ENCODE peak calls at places on chromosomes 16 and 17, in six cellular contexts. One of them, this sample, is unnamed.

GRCh38 chr16:19481291-19481690 is 40.6 kb downstream of the GDE1 start:
- DNase-seq in left ventricle myocardium inferior: no peak
- DNase-seq in heart right ventricle: no peak
- DNase-seq in neural crest cell: no peak
- DNase-seq in lung: no peak
- DNase-seq in ovary: no peak
- DNase-seq in this sample: no peak

GRCh38 chr16:77555781-77556180 is 120.9 kb upstream of the ADAMTS18 start:
- DNase-seq in heart right ventricle: no peak
- DNase-seq in ovary: no peak
- DNase-seq in lung: no peak
- DNase-seq in left ventricle myocardium inferior: no peak
- DNase-seq in neural crest cell: no peak
- DNase-seq in this sample: no peak

GRCh38 chr16:4371481-4372314 is at the start of gene VASN:
- DNase-seq in ovary: peak
- DNase-seq in lung: peak
- DNase-seq in left ventricle myocardium inferior: peak
- DNase-seq in neural crest cell: peak
- DNase-seq in heart right ventricle: peak
- DNase-seq in this sample: no peak

GRCh38 chr17:55587608-55588139 is 76.4 kb upstream of the SMIM36 start:
- DNase-seq in lung: no peak
- DNase-seq in neural crest cell: no peak
- DNase-seq in left ventricle myocardium inferior: peak
- DNase-seq in ovary: no peak
- DNase-seq in heart right ventricle: peak
- DNase-seq in this sample: no peak

GRCh38 chr16:55487048-55487803 is 8.2 kb downstream of the MMP2 start:
- DNase-seq in neural crest cell: no peak
- DNase-seq in ovary: peak
- DNase-seq in left ventricle myocardium inferior: peak
- DNase-seq in heart right ventricle: no peak
- DNase-seq in lung: no peak
- DNase-seq in this sample: no peak

GRCh38 chr16:53523971-53524548 is 21.1 kb upstream of the AKTIP start:
- DNase-seq in lung: no peak
- DNase-seq in left ventricle myocardium inferior: no peak
- DNase-seq in heart right ventricle: no peak
- DNase-seq in neural crest cell: no peak
- DNase-seq in ovary: no peak
- DNase-seq in this sample: no peak

GRCh38 chr17:7063518-7064094 is 16.4 kb downstream of the CLEC10A start:
- DNase-seq in heart right ventricle: no peak
- DNase-seq in ovary: no peak
- DNase-seq in left ventricle myocardium inferior: no peak
- DNase-seq in lung: no peak
- DNase-seq in neural crest cell: no peak
- DNase-seq in this sample: no peak

GRCh38 chr16:64626771-64627170 is 495.1 kb downstream of the CDH11 start:
- DNase-seq in neural crest cell: no peak
- DNase-seq in heart right ventricle: no peak
- DNase-seq in lung: no peak
- DNase-seq in left ventricle myocardium inferior: no peak
- DNase-seq in ovary: no peak
- DNase-seq in this sample: no peak

GRCh38 chr16:25110392-25110947 is 1.1 kb upstream of the LCMT1 start:
- DNase-seq in neural crest cell: no peak
- DNase-seq in heart right ventricle: no peak
- DNase-seq in ovary: no peak
- DNase-seq in lung: no peak
- DNase-seq in left ventricle myocardium inferior: no peak
- DNase-seq in this sample: no peak

GRCh38 chr17:71864754-71865153 is 256.1 kb upstream of the SOX9 start:
- DNase-seq in ovary: no peak
- DNase-seq in heart right ventricle: no peak
- DNase-seq in neural crest cell: no peak
- DNase-seq in lung: no peak
- DNase-seq in left ventricle myocardium inferior: no peak
- DNase-seq in this sample: no peak

GRCh38 chr16:83205896-83206295 is 579.1 kb downstream of the CDH13 start:
- DNase-seq in heart right ventricle: no peak
- DNase-seq in left ventricle myocardium inferior: no peak
- DNase-seq in ovary: no peak
- DNase-seq in neural crest cell: no peak
- DNase-seq in lung: no peak
- DNase-seq in this sample: no peak

GRCh38 chr17:34712481-34713195 is 133.3 kb downstream of the TMEM132E start:
- DNase-seq in neural crest cell: no peak
- DNase-seq in ovary: no peak
- DNase-seq in left ventricle myocardium inferior: no peak
- DNase-seq in heart right ventricle: no peak
- DNase-seq in lung: no peak
- DNase-seq in this sample: no peak

DNA sequence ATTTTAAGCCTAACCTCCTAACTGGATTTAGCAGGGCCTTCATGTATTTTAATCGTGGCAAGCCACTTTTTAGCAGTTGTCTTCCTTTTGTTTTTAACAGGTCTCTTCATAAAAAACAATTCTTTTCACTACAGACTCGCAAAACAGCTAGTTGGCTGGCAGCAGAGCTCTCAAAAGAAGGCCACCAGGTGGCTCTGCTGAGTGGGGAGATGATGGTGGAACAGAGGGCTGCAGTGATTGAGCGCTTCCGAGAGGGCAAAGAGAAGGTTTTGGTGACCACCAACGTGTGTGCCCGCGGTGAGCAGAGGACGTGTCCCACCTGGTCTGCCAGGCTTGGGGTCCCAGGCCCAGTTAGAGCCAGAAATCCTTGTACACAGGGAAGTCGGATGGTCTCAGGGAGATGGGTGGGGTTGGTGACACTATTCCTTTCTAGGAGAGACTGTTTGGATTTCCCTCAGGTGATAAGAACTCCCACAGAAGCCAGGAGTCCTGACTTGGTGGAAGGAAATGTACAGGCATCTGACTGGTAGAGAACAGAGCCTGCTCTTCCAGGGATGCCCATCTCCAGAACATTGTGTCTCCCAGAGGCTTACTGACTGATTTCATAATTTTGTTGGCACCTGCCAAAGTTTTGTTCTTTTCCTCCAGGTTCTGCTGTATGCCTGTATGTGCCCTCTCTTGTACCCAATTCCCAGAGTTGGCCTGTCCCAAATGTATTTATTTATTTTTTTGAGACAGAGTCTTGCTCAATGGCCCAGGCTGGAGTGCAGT is 14.9 kb upstream of the DDX19A start:
- DNase-seq in neural crest cell: peak
- DNase-seq in heart right ventricle: no peak
- DNase-seq in ovary: no peak
- DNase-seq in left ventricle myocardium inferior: no peak
- DNase-seq in lung: no peak
- DNase-seq in this sample: no peak
- TF ChIP-seq CTCF in neural crest cell: peak
- TF ChIP-seq CTCF in heart right ventricle: peak
- TF ChIP-seq CTCF in ovary: peak
- TF ChIP-seq CTCF in left ventricle myocardium inferior: peak
- TF ChIP-seq CTCF in lung: no peak
- TF ChIP-seq CTCF in this sample: peak

GRCh38 chr17:56793506-56793905 is 40.2 kb downstream of the C17orf67 start:
- DNase-seq in heart right ventricle: no peak
- DNase-seq in ovary: no peak
- DNase-seq in left ventricle myocardium inferior: no peak
- DNase-seq in lung: no peak
- DNase-seq in neural crest cell: no peak
- DNase-seq in this sample: no peak
- TF ChIP-seq CTCF in heart right ventricle: no peak
- TF ChIP-seq CTCF in ovary: no peak
- TF ChIP-seq CTCF in left ventricle myocardium inferior: no peak
- TF ChIP-seq CTCF in lung: no peak
- TF ChIP-seq CTCF in neural crest cell: no peak
- TF ChIP-seq CTCF in this sample: no peak

GRCh38 chr16:30876867-30877266 is 17.0 kb downstream of the BCL7C start:
- DNase-seq in left ventricle myocardium inferior: no peak
- DNase-seq in heart right ventricle: no peak
- DNase-seq in lung: no peak
- DNase-seq in ovary: no peak
- DNase-seq in neural crest cell: no peak
- DNase-seq in this sample: no peak

GRCh38 chr16:30870904-30871303 is 23.0 kb downstream of the BCL7C start:
- DNase-seq in left ventricle myocardium inferior: no peak
- DNase-seq in lung: no peak
- DNase-seq in heart right ventricle: no peak
- DNase-seq in neural crest cell: no peak
- DNase-seq in ovary: no peak
- DNase-seq in this sample: no peak

GRCh38 chr16:30875881-30876791 is 17.7 kb downstream of the BCL7C start:
- DNase-seq in neural crest cell: peak
- DNase-seq in lung: no peak
- DNase-seq in left ventricle myocardium inferior: no peak
- DNase-seq in heart right ventricle: no peak
- DNase-seq in ovary: no peak
- DNase-seq in this sample: no peak

GRCh38 chr16:30874244-30874820 is 19.5 kb downstream of the BCL7C start:
- DNase-seq in heart right ventricle: no peak
- DNase-seq in lung: no peak
- DNase-seq in ovary: no peak
- DNase-seq in neural crest cell: no peak
- DNase-seq in left ventricle myocardium inferior: no peak
- DNase-seq in this sample: no peak

GRCh38 chr16:30874821-30875717 is 18.8 kb downstream of the BCL7C start:
- DNase-seq in neural crest cell: peak
- DNase-seq in lung: peak
- DNase-seq in ovary: peak
- DNase-seq in heart right ventricle: peak
- DNase-seq in left ventricle myocardium inferior: peak
- DNase-seq in this sample: peak
- TF ChIP-seq CTCF in neural crest cell: no peak
- TF ChIP-seq CTCF in lung: no peak
- TF ChIP-seq CTCF in ovary: no peak
- TF ChIP-seq CTCF in heart right ventricle: no peak
- TF ChIP-seq CTCF in left ventricle myocardium inferior: no peak
- TF ChIP-seq CTCF in this sample: peak

DNA sequence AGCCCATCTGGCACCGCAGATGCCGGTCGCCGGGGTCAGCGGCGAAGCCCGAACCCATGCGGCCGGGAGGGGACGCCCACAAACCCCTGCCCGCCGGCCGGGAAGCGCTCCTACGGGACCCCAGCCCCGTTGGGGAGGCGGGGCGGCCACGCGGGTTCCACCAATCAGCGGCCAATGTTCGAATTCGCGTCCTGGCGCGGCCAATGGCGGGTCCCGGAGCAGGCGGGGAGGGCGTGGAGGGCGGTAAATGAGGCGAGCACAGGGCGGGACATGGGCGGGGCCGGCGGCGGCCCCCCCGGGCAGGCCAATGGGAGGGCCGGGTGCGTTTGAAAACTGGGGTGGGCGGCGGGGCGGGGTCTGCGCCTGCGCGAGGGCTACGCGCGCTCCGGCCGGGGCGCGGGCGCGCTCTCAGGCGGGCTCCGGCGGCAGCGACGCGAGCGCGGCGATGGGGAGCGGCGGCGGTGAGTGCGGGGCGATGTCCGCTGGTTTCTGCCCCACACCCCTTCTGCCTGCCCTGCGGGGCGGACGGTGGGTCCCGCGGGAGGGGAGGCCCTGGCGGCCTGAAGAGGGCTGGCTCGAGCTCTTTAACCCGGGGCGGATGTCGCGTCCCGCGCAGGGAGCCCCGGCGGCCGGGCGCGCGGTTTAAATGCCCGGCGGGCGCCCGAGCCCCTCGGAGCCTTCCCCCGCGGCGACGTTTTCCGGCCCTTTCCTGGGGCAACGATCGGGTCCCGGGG is at the start of gene CCNF:
- DNase-seq in lung: peak
- DNase-seq in left ventricle myocardium inferior: peak
- DNase-seq in ovary: peak
- DNase-seq in heart right ventricle: peak
- DNase-seq in neural crest cell: peak
- DNase-seq in this sample: peak
- TF ChIP-seq CTCF in lung: no peak
- TF ChIP-seq CTCF in left ventricle myocardium inferior: peak
- TF ChIP-seq CTCF in ovary: peak
- TF ChIP-seq CTCF in heart right ventricle: peak
- TF ChIP-seq CTCF in neural crest cell: peak
- TF ChIP-seq CTCF in this sample: no peak

GRCh38 chr17:50547736-50548083 is 736 bp downstream of the SPATA20 start:
- DNase-seq in heart right ventricle: peak
- DNase-seq in neural crest cell: no peak
- DNase-seq in left ventricle myocardium inferior: no peak
- DNase-seq in ovary: peak
- DNase-seq in lung: no peak
- DNase-seq in this sample: no peak

GRCh38 chr17:50546701-50547034 is 306 bp upstream of the SPATA20 start:
- DNase-seq in ovary: no peak
- DNase-seq in left ventricle myocardium inferior: no peak
- DNase-seq in neural crest cell: no peak
- DNase-seq in lung: no peak
- DNase-seq in heart right ventricle: no peak
- DNase-seq in this sample: no peak

GRCh38 chr17:50548831-50549230 is 1.9 kb downstream of the SPATA20 start:
- DNase-seq in lung: no peak
- DNase-seq in heart right ventricle: no peak
- DNase-seq in ovary: no peak
- DNase-seq in left ventricle myocardium inferior: no peak
- DNase-seq in neural crest cell: no peak
- DNase-seq in this sample: no peak

GRCh38 chr17:50545306-50545705 is 1.7 kb upstream of the SPATA20 start:
- DNase-seq in neural crest cell: no peak
- DNase-seq in heart right ventricle: no peak
- DNase-seq in left ventricle myocardium inferior: no peak
- DNase-seq in ovary: no peak
- DNase-seq in lung: no peak
- DNase-seq in this sample: no peak

DNA sequence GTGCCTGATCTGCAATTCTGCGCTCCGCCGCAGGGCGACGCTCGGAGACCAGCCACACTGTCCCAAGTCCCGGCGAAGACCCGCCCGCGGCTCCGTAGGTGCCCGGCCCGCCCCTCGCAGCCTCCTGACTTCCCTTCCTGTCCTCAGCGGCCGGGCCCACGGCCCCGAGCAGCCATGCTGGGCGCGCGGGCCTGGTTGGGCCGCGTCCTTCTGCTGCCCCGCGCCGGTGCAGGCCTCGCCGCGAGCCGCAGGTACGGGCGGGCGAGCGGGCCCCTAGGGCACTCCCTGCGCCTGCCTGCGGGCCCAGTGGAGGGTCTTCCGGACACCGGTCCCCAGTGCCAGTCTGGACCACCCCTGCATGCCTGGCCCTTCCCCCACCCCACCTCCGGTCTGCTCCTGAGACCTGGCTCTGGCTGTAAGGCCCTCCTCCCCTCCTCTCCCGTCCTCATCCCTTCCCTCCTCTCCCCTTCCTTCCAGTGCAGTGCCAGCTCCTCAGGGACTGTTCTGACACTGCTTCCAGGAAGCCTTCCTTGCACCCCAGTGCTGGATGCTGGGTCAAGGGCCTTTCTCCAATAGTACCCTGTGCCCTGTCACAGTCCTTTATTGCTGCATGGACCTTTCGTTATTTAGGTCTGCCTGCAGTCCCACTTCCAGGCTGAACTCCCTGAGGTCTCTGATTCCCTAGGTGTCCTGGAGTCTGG is at the start of gene SPATA20:
- DNase-seq in left ventricle myocardium inferior: peak
- DNase-seq in heart right ventricle: peak
- DNase-seq in neural crest cell: peak
- DNase-seq in ovary: peak
- DNase-seq in lung: peak
- DNase-seq in this sample: peak
- TF ChIP-seq CTCF in left ventricle myocardium inferior: peak
- TF ChIP-seq CTCF in heart right ventricle: peak
- TF ChIP-seq CTCF in neural crest cell: peak
- TF ChIP-seq CTCF in ovary: peak
- TF ChIP-seq CTCF in lung: peak
- TF ChIP-seq CTCF in this sample: peak

GRCh38 chr16:89172901-89173628 is 1.5 kb downstream of the CDH15 start:
- DNase-seq in heart right ventricle: no peak
- DNase-seq in lung: no peak
- DNase-seq in left ventricle myocardium inferior: no peak
- DNase-seq in ovary: no peak
- DNase-seq in neural crest cell: no peak
- DNase-seq in this sample: no peak
- TF ChIP-seq CTCF in heart right ventricle: no peak
- TF ChIP-seq CTCF in lung: no peak
- TF ChIP-seq CTCF in left ventricle myocardium inferior: no peak
- TF ChIP-seq CTCF in ovary: no peak
- TF ChIP-seq CTCF in neural crest cell: no peak
- TF ChIP-seq CTCF in this sample: no peak